ENCODE peak calls at places on chromosomes 11 and 22, in five cellular contexts. E is NCI-H2171, I is hepatic stellate cell, W is midbrain, B is aorta. R is an unnamed sample.

GRCh38 chr11:76251576-76251975 is 45.3 kb upstream of the WNT11 start:
- DNase-seq in E (no peak), I (no peak), W (no peak), B (no peak), R (no peak)

GRCh38 chr22:28269277-28269676 is 350.2 kb upstream of the PITPNB start:
- DNase-seq in E (no peak), I (no peak), W (no peak), B (no peak), R (no peak)

GRCh38 chr11:125174686-125175085 is 10.1 kb downstream of the PKNOX2 start:
- DNase-seq in E (no peak), I (no peak), W (no peak), B (no peak), R (no peak)

GRCh38 chr11:113701491-113701890 is 4.6 kb downstream of the TMPRSS5 start:
- DNase-seq in E (no peak), I (no peak), W (no peak), B (no peak), R (no peak)

GRCh38 chr11:120792306-120792705 is 231.6 kb upstream of the TBCEL start:
- DNase-seq in E (no peak), I (no peak), W (no peak), B (no peak), R (no peak)

GRCh38 chr11:125082611-125083311 is 19.7 kb downstream of the SLC37A2 start:
- DNase-seq in E (no peak), I (peak; percentile 96), W (no peak), B (no peak), R (no peak)

GRCh38 chr11:29634744-29635143 is 382.1 kb downstream of the KCNA4 start:
- DNase-seq in E (no peak), I (no peak), W (no peak), B (no peak), R (no peak)

GRCh38 chr11:70580036-70580805 is 181.9 kb downstream of the CTTN start:
- DNase-seq in E (no peak), I (peak; percentile 44), W (no peak), B (peak; percentile 72), R (no peak)

GRCh38 chr11:68439355-68440065 is 21.0 kb upstream of the PPP6R3 start:
- DNase-seq in E (peak; percentile 42), I (no peak), W (no peak), B (no peak), R (no peak)

GRCh38 chr11:5420993-5421392 is 918 bp upstream of the OR51Q1 start:
- DNase-seq in E (no peak), I (no peak), W (no peak), B (no peak), R (no peak)

GRCh38 chr11:76208829-76209670 is 2.7 kb upstream of the WNT11 start:
- DNase-seq in E (peak; percentile 35), I (peak; percentile 62), W (peak; percentile 51), B (peak; percentile 93), R (no peak)

GRCh38 chr22:36465232-36466021 is 16.0 kb downstream of the TXN2 start:
- DNase-seq in E (no peak), I (peak; percentile 85), W (no peak), B (peak; percentile 94), R (peak; percentile 85)

GRCh38 chr11:88320149-88320559 is 17.4 kb downstream of the CTSC start:
- DNase-seq in E (no peak), I (peak; percentile 12), W (no peak), B (no peak), R (no peak)

GRCh38 chr11:15675683-15676082 is 561.0 kb downstream of the INSC start:
- DNase-seq in E (no peak), I (no peak), W (no peak), B (no peak), R (no peak)

GRCh38 chr11:123570939-123571590 is 83.4 kb downstream of the SCN3B start:
- DNase-seq in E (no peak), I (no peak), W (no peak), B (no peak), R (no peak)

GRCh38 chr11:91972665-91973266 is 251.9 kb upstream of the FAT3 start:
- DNase-seq in E (no peak), I (no peak), W (no peak), B (no peak), R (no peak)

GRCh38 chr11:126210871-126211235 is 597 bp downstream of the RPUSD4 start:
- DNase-seq in E (no peak), I (no peak), W (no peak), B (no peak), R (no peak)

GRCh38 chr11:99952816-99953215 is 734.3 kb upstream of the ARHGAP42 start:
- DNase-seq in E (no peak), I (no peak), W (no peak), B (no peak), R (no peak)

GRCh38 chr11:119644502-119644901 is 84.5 kb downstream of the NECTIN1 start:
- DNase-seq in E (no peak), I (no peak), W (no peak), B (no peak), R (no peak)

GRCh38 chr11:100687032-100687629 is at the start of gene ARHGAP42:
- DNase-seq in E (no peak), I (peak; percentile 65), W (peak; percentile 32), B (peak; percentile 90), R (no peak)

GRCh38 chr11:134026655-134027343 is 42.1 kb upstream of the JAM3 start:
- DNase-seq in E (no peak), I (no peak), W (peak; percentile 53), B (peak; percentile 70), R (no peak)

GRCh38 chr22:43187171-43188099 is 501 bp upstream of the TTLL12 start:
- DNase-seq in E (peak; percentile 96), I (peak; percentile 97), W (peak; percentile 93), B (peak; percentile 99), R (peak; percentile 77)

GRCh38 chr11:1392111-1392510 is 2.4 kb downstream of the BRSK2 start:
- DNase-seq in E (no peak), I (no peak), W (no peak), B (no peak), R (no peak)

GRCh38 chr11:119493712-119494111 is 70.7 kb upstream of the THY1 start:
- DNase-seq in E (no peak), I (no peak), W (no peak), B (no peak), R (no peak)

GRCh38 chr22:17046949-17047348 is 37.9 kb upstream of the IL17RA start:
- DNase-seq in E (no peak), I (no peak), W (no peak), B (no peak), R (no peak)